ENCODE peak calls at places on chromosome X, in five cellular contexts. One of them, this sample, is unnamed.

GRCh38 chrX:106802388-106803275 is at the start of gene TBC1D8B:
- DNase-seq in testis: peak
- DNase-seq in pancreas: peak
- DNase-seq in fibroblast of lung: peak
- DNase-seq in choroid plexus epithelial cell: peak
- DNase-seq in this sample: peak

GRCh38 chrX:120365320-120365719 is 3.4 kb downstream of the ATP1B4 start:
- DNase-seq in testis: peak
- DNase-seq in fibroblast of lung: peak
- DNase-seq in choroid plexus epithelial cell: peak
- DNase-seq in pancreas: peak
- DNase-seq in this sample: no peak

GRCh38 chrX:51571821-51572220 is 46.9 kb downstream of the CENPVL3 start:
- DNase-seq in fibroblast of lung: no peak
- DNase-seq in testis: no peak
- DNase-seq in choroid plexus epithelial cell: no peak
- DNase-seq in pancreas: no peak
- DNase-seq in this sample: no peak

GRCh38 chrX:153625271-153626024 is 21.6 kb upstream of the DUSP9 start:
- DNase-seq in fibroblast of lung: no peak
- DNase-seq in choroid plexus epithelial cell: no peak
- DNase-seq in pancreas: no peak
- DNase-seq in testis: no peak
- DNase-seq in this sample: no peak

GRCh38 chrX:136910565-136911040 is 30.1 kb upstream of the RBMX start:
- DNase-seq in pancreas: no peak
- DNase-seq in fibroblast of lung: peak
- DNase-seq in testis: no peak
- DNase-seq in choroid plexus epithelial cell: peak
- DNase-seq in this sample: no peak

GRCh38 chrX:130108647-130109428 is 1.5 kb downstream of the ELF4 start:
- DNase-seq in testis: no peak
- DNase-seq in choroid plexus epithelial cell: no peak
- DNase-seq in pancreas: no peak
- DNase-seq in fibroblast of lung: no peak
- DNase-seq in this sample: no peak

GRCh38 chrX:48938721-48939416 is 18.5 kb downstream of the OTUD5 start:
- DNase-seq in choroid plexus epithelial cell: no peak
- DNase-seq in testis: no peak
- DNase-seq in fibroblast of lung: no peak
- DNase-seq in pancreas: no peak
- DNase-seq in this sample: no peak

GRCh38 chrX:54495814-54496516 is at the start of gene FGD1:
- DNase-seq in testis: peak
- DNase-seq in choroid plexus epithelial cell: peak
- DNase-seq in fibroblast of lung: peak
- DNase-seq in pancreas: peak
- DNase-seq in this sample: no peak

GRCh38 chrX:11757729-11758399 is at the start of gene MSL3:
- DNase-seq in choroid plexus epithelial cell: peak
- DNase-seq in testis: peak
- DNase-seq in pancreas: peak
- DNase-seq in fibroblast of lung: peak
- DNase-seq in this sample: no peak

GRCh38 chrX:137432609-137433008 is 133.3 kb upstream of the ZIC3 start:
- DNase-seq in pancreas: no peak
- DNase-seq in choroid plexus epithelial cell: peak
- DNase-seq in testis: no peak
- DNase-seq in fibroblast of lung: no peak
- DNase-seq in this sample: no peak

GRCh38 chrX:35590210-35590609 is 207.9 kb upstream of the MAGEB16 start:
- DNase-seq in choroid plexus epithelial cell: no peak
- DNase-seq in fibroblast of lung: no peak
- DNase-seq in testis: no peak
- DNase-seq in pancreas: no peak
- DNase-seq in this sample: no peak

GRCh38 chrX:140141444-140142029 is 176.2 kb upstream of the CXorf66 start:
- DNase-seq in choroid plexus epithelial cell: peak
- DNase-seq in testis: peak
- DNase-seq in pancreas: no peak
- DNase-seq in fibroblast of lung: peak
- DNase-seq in this sample: no peak

GRCh38 chrX:79564362-79564761 is 197.2 kb upstream of the ITM2A start:
- DNase-seq in testis: no peak
- DNase-seq in fibroblast of lung: no peak
- DNase-seq in choroid plexus epithelial cell: no peak
- DNase-seq in pancreas: no peak
- DNase-seq in this sample: no peak

GRCh38 chrX:79573760-79574159 is 206.6 kb upstream of the ITM2A start:
- DNase-seq in pancreas: no peak
- DNase-seq in choroid plexus epithelial cell: no peak
- DNase-seq in testis: no peak
- DNase-seq in fibroblast of lung: no peak
- DNase-seq in this sample: no peak

GRCh38 chrX:79570524-79571240 is 203.5 kb upstream of the ITM2A start:
- DNase-seq in fibroblast of lung: no peak
- DNase-seq in pancreas: no peak
- DNase-seq in choroid plexus epithelial cell: no peak
- DNase-seq in testis: no peak
- DNase-seq in this sample: no peak

GRCh38 chrX:79572566-79572965 is 205.4 kb upstream of the ITM2A start:
- DNase-seq in testis: no peak
- DNase-seq in fibroblast of lung: no peak
- DNase-seq in pancreas: no peak
- DNase-seq in choroid plexus epithelial cell: no peak
- DNase-seq in this sample: no peak

DNA sequence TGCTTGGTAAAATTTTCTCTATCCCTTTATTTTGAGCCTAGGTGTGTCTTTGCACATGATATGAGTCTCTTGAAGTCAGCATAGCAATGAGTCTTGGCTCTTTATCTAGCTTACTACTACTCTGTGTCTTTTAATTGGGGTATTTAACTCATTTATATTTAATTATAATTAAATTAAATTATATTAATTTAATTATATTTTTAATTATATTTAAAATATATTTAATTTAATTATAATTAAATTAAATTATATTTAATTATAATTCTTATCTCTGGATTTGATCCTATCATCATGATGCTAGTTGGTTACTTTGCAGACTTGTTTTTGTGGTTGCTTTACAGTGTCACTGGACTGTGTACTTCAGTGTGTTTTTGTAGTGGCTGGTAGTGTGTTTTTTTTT is 201.2 kb upstream of the ITM2A start:
- DNase-seq in pancreas: no peak
- DNase-seq in fibroblast of lung: no peak
- DNase-seq in choroid plexus epithelial cell: no peak
- DNase-seq in testis: no peak
- DNase-seq in this sample: no peak
- H3K4me3 ChIP-seq in pancreas: no peak
- H3K4me3 ChIP-seq in fibroblast of lung: no peak
- H3K4me3 ChIP-seq in choroid plexus epithelial cell: no peak
- H3K4me3 ChIP-seq in testis: no peak
- H3K4me3 ChIP-seq in this sample: no peak

GRCh38 chrX:17860811-17861495 is at the start of gene RAI2:
- DNase-seq in testis: peak
- DNase-seq in pancreas: peak
- DNase-seq in choroid plexus epithelial cell: no peak
- DNase-seq in fibroblast of lung: no peak
- DNase-seq in this sample: no peak
- TF ChIP-seq CTCF in testis: no peak
- TF ChIP-seq CTCF in pancreas: no peak
- TF ChIP-seq CTCF in choroid plexus epithelial cell: no peak
- TF ChIP-seq CTCF in fibroblast of lung: no peak
- TF ChIP-seq CTCF in this sample: no peak

GRCh38 chrX:47583240-47583861 is 1.1 kb downstream of the TIMP1 start:
- DNase-seq in fibroblast of lung: no peak
- DNase-seq in choroid plexus epithelial cell: no peak
- DNase-seq in pancreas: no peak
- DNase-seq in testis: no peak
- DNase-seq in this sample: no peak
- H3K4me3 ChIP-seq in fibroblast of lung: peak
- H3K4me3 ChIP-seq in choroid plexus epithelial cell: peak
- H3K4me3 ChIP-seq in pancreas: no peak
- H3K4me3 ChIP-seq in testis: no peak
- H3K4me3 ChIP-seq in this sample: peak

DNA sequence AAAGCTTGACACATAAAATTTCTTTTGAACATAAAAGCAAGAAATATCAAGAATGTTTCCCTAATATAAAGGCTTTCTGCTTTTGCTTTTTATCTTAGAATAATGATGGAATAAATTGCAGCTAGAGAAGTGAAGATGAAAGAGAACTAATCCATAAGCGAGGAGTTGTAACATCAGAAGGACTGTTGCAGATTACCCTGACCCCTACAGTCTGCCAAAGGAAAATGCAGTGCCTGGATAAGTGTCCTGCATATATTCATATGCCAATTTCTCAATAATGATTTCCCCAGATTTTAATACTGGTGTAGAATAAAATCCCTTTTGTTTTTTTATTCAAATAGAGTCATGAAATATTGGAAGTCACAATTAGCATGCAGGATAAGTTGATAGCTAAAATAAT is 115.9 kb downstream of the MAGEC2 start:
- DNase-seq in choroid plexus epithelial cell: peak
- DNase-seq in fibroblast of lung: peak
- DNase-seq in pancreas: no peak
- DNase-seq in testis: no peak
- DNase-seq in this sample: peak
- TF ChIP-seq CTCF in choroid plexus epithelial cell: peak
- TF ChIP-seq CTCF in fibroblast of lung: peak
- TF ChIP-seq CTCF in pancreas: no peak
- TF ChIP-seq CTCF in testis: peak
- TF ChIP-seq CTCF in this sample: peak

DNA sequence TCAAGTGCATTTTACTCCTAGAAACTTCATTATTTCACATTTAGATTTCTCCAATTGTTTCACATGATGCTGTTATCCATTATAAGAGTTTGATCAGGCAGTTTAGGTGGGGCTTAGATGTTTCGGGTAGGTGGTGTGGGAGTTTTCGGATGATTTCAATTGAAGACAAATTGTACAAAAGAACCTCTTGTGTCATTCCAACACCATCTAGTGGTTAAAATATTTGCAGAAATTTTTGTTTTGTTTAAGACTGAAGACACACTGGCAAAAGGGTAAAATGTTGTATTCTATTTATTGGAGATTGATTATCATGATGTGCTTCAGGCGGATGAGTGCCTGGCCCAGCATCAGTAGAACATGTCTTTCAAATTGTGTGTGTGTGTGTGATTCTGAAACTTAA is 212.7 kb downstream of the SH3BGRL start:
- DNase-seq in pancreas: no peak
- DNase-seq in choroid plexus epithelial cell: peak
- DNase-seq in fibroblast of lung: peak
- DNase-seq in testis: no peak
- DNase-seq in this sample: no peak
- H3K4me3 ChIP-seq in pancreas: no peak
- H3K4me3 ChIP-seq in choroid plexus epithelial cell: no peak
- H3K4me3 ChIP-seq in fibroblast of lung: no peak
- H3K4me3 ChIP-seq in testis: no peak
- H3K4me3 ChIP-seq in this sample: no peak

GRCh38 chrX:115362334-115363095 is 73.0 kb downstream of the LUZP4 start:
- DNase-seq in choroid plexus epithelial cell: peak
- DNase-seq in pancreas: no peak
- DNase-seq in testis: no peak
- DNase-seq in fibroblast of lung: peak
- DNase-seq in this sample: no peak
- TF ChIP-seq CTCF in choroid plexus epithelial cell: peak
- TF ChIP-seq CTCF in pancreas: no peak
- TF ChIP-seq CTCF in testis: no peak
- TF ChIP-seq CTCF in fibroblast of lung: no peak
- TF ChIP-seq CTCF in this sample: peak

DNA sequence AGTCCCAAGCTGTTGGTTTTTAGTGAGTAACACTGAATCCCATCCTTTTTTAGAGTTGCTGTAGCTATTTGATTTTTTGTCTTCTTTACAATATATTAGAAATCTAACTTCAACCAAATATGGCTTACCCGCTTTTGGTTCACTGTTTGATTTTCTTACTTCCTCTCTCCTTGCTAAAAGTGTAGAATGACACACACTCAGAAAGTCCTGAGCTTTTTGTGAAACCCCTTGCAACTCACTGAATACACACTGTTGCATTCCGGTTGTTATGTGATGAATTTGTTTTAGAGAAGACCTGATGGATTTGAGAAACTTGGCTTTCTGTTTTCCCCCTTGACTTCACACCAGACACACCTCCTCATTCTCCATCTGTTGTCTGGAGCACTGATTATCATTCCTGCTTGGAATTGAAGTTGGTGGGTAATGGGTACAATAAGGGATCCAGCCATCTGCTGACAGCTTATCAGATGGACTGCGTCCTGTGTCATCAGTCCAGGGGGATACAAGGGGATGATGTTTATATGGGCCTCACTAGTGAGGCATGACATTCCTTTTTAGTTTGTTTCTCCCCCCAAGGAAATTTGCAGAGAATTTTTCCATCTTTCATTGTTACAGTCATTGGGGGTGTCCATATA is 5.2 kb downstream of the TMEM164 start:
- DNase-seq in testis: no peak
- DNase-seq in fibroblast of lung: no peak
- DNase-seq in pancreas: no peak
- DNase-seq in choroid plexus epithelial cell: no peak
- DNase-seq in this sample: no peak
- H3K4me3 ChIP-seq in testis: no peak
- H3K4me3 ChIP-seq in fibroblast of lung: no peak
- H3K4me3 ChIP-seq in pancreas: no peak
- H3K4me3 ChIP-seq in choroid plexus epithelial cell: no peak
- H3K4me3 ChIP-seq in this sample: no peak